ENCODE peak calls at places on chromosomes 11 and 22, in four cellular contexts. I is bronchial epithelial cell, Q is IMR-90, N is cardiac muscle cell. P is an unnamed sample.

GRCh38 chr11:34437224-34437879 is 1.4 kb upstream of the CAT start:
- DNase-seq in N (no peak), I (no peak), Q (no peak), P (no peak)

GRCh38 chr22:44365832-44366231 is 53.1 kb upstream of the SHISAL1 start:
- DNase-seq in N (no peak), Q (no peak), I (no peak), P (no peak)

GRCh38 chr11:33633251-33634003 is 67.2 kb downstream of the C11orf91 start:
- DNase-seq in I (peak), Q (peak), N (no peak), P (peak)

GRCh38 chr22:48335442-48336139 is 1492.1 kb downstream of the BRD1 start:
- DNase-seq in I (no peak), Q (no peak), N (no peak), P (no peak)

GRCh38 chr22:24105018-24105360 is 76.3 kb upstream of the SUSD2 start:
- DNase-seq in I (no peak), Q (peak), N (no peak), P (no peak)

GRCh38 chr11:94771390-94771789 is 3.2 kb downstream of the AMOTL1 start:
- DNase-seq in Q (no peak), N (no peak), I (no peak), P (no peak)

GRCh38 chr22:33076368-33076767 is 18.2 kb upstream of the SYN3 start:
- DNase-seq in Q (peak), I (peak), N (peak), P (no peak)

GRCh38 chr11:64305691-64306562 is 603 bp downstream of the ESRRA start:
- DNase-seq in Q (peak), I (peak), N (peak), P (peak)

GRCh38 chr22:44380716-44381500 is 68.2 kb upstream of the SHISAL1 start:
- DNase-seq in Q (no peak), I (no peak), N (no peak), P (no peak)

GRCh38 chr22:30266445-30267381 is at the start of gene OSM:
- DNase-seq in Q (no peak), N (no peak), I (no peak), P (no peak)

GRCh38 chr22:41578114-41578513 is 11.5 kb downstream of the PMM1 start:
- DNase-seq in I (no peak), N (no peak), Q (no peak), P (no peak)

GRCh38 chr22:25420471-25420924 is 144.0 kb upstream of the GRK3 start:
- DNase-seq in Q (no peak), N (no peak), I (no peak), P (no peak)

GRCh38 chr11:17719940-17720795 is 797 bp downstream of the MYOD1 start:
- DNase-seq in N (peak), Q (no peak), I (no peak), P (no peak)

GRCh38 chr11:111561801-111562325 is 21.3 kb downstream of the LAYN start:
- DNase-seq in I (peak), Q (peak), N (no peak), P (peak)

GRCh38 chr11:124670732-124671131 is 2.8 kb downstream of the SIAE start:
- DNase-seq in I (no peak), Q (peak), N (no peak), P (no peak)

GRCh38 chr11:2929880-2930704 is 872 bp upstream of the PHLDA2 start:
- DNase-seq in I (peak), Q (peak), N (no peak), P (peak)

GRCh38 chr11:130449996-130450419 is 1.6 kb downstream of the ADAMTS15 start:
- DNase-seq in I (no peak), Q (peak), N (peak), P (no peak)

GRCh38 chr22:39055658-39056057 is 15.0 kb downstream of the APOBEC3F start:
- DNase-seq in N (no peak), Q (no peak), I (no peak), P (peak)

GRCh38 chr22:46251266-46251665 is 1.2 kb upstream of the CDPF1 start:
- DNase-seq in Q (no peak), N (no peak), I (no peak), P (no peak)

GRCh38 chr11:96126917-96127595 is 203.1 kb upstream of the MTMR2 start:
- DNase-seq in I (no peak), Q (no peak), N (no peak), P (no peak)

GRCh38 chr11:106156290-106156937 is 79.0 kb downstream of the AASDHPPT start:
- DNase-seq in N (peak), Q (peak), I (peak), P (peak)

GRCh38 chr11:79244175-79244804 is 196.5 kb downstream of the TENM4 start:
- DNase-seq in Q (peak), I (peak), N (no peak), P (no peak)

GRCh38 chr22:44493206-44493605 is 4.8 kb downstream of the RTL6 start:
- DNase-seq in Q (no peak), N (no peak), I (no peak), P (no peak)

GRCh38 chr11:46367244-46367915 is 14.1 kb upstream of the MDK start:
- DNase-seq in N (peak), I (no peak), Q (peak), P (peak)

GRCh38 chr11:106063009-106063408 is 14.1 kb downstream of the KBTBD3 start:
- DNase-seq in Q (no peak), N (no peak), I (no peak), P (no peak)

GRCh38 chr22:28297504-28297903 is 378.4 kb upstream of the PITPNB start:
- DNase-seq in N (no peak), Q (peak), I (no peak), P (no peak)

GRCh38 chr11:117697319-117697718 is 99.7 kb downstream of the DSCAML1 start:
- DNase-seq in N (no peak), I (no peak), Q (no peak), P (no peak)

GRCh38 chr11:46553746-46554204 is 40.0 kb downstream of the AMBRA1 start:
- DNase-seq in N (no peak), I (no peak), Q (no peak), P (peak)

GRCh38 chr11:18463439-18463838 is 7.8 kb downstream of the LDHAL6A start:
- DNase-seq in Q (no peak), N (no peak), I (no peak), P (no peak)

GRCh38 chr11:29166306-29166705 is 850.5 kb downstream of the KCNA4 start:
- DNase-seq in Q (no peak), I (no peak), N (no peak), P (no peak)

GRCh38 chr11:1437500-1437899 is 47.8 kb downstream of the BRSK2 start:
- DNase-seq in N (peak), I (no peak), Q (peak), P (peak)

GRCh38 chr11:2419638-2420501 is 19.3 kb downstream of the TSSC4 start:
- DNase-seq in N (peak), I (peak), Q (peak), P (peak)

GRCh38 chr11:63667993-63668392 is 3.2 kb downstream of the ATL3 start:
- DNase-seq in N (no peak), Q (peak), I (peak), P (no peak)

GRCh38 chr11:125110506-125110905 is 920 bp downstream of the TMEM218 start:
- DNase-seq in Q (no peak), I (no peak), N (no peak), P (no peak)

GRCh38 chr11:2150206-2150847 is 10.7 kb downstream of the INS start:
- DNase-seq in I (peak), N (peak), Q (peak), P (no peak)

GRCh38 chr11:126736682-126737404 is 263.7 kb downstream of the KIRREL3 start:
- DNase-seq in Q (no peak), N (no peak), I (no peak), P (no peak)

DNA sequence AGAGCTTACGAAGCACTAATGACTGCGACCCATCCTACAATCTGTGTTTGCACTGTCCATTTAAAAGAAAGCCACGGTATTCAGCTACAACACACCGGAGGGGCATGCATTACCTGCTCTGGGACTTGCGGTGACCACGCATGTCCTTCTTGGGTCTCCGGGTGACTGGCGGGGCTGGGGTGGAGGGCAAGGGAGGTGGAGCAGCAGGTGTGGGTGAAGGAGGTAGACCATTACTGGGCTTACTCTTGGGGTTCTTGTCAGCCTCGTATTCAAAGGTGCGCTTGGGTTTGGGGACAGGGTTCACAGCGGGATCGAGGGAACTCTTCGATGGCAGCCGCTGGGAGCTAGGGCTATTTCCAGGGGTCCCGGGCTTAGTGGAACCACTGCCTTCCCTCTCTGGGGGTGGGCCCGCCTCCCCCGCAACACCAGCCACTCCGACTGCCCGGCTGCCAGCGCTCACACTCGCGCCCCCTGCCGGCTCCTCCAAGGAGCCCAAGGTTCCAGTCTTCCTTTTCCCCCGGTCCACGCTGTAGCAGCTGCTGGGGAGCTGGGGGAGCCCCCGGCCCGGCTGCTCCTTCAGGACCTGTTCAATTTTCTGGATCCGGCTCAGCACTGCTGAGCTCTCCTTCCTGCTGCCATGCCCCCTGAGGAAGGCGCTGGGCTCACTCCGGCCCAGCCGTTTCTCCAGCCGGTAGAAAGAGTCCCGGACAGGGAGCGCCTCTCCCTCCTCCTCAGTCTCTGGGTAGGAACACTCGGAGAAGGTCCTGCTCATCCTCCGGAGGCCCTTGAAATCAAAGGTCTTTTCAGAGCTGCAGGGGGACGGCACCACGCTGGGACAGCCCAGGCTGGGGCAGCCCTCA is 47.5 kb downstream of the RPL27A start:
- DNase-seq in N (no peak), I (no peak), Q (no peak), P (no peak)
- TF ChIP-seq CTCF in N (peak), I (no peak), Q (no peak), P (no peak)

GRCh38 chr11:119339581-119340334 is 925 bp downstream of the C1QTNF5 start:
- DNase-seq in I (no peak), N (peak), Q (no peak), P (peak)
- TF ChIP-seq CTCF in I (peak), N (peak), Q (peak), P (peak)

GRCh38 chr11:72813740-72814138 is 472 bp upstream of the ATG16L2 start:
- DNase-seq in Q (peak), N (peak), I (no peak), P (peak)

GRCh38 chr11:72814831-72815618 is 814 bp downstream of the ATG16L2 start:
- DNase-seq in Q (peak), I (peak), N (peak), P (peak)

GRCh38 chr11:72812604-72812967 is 1.6 kb upstream of the ATG16L2 start:
- DNase-seq in I (no peak), Q (no peak), N (peak), P (no peak)

GRCh38 chr11:72814139-72814830 is at the start of gene ATG16L2:
- DNase-seq in N (peak), Q (peak), I (peak), P (peak)

DNA sequence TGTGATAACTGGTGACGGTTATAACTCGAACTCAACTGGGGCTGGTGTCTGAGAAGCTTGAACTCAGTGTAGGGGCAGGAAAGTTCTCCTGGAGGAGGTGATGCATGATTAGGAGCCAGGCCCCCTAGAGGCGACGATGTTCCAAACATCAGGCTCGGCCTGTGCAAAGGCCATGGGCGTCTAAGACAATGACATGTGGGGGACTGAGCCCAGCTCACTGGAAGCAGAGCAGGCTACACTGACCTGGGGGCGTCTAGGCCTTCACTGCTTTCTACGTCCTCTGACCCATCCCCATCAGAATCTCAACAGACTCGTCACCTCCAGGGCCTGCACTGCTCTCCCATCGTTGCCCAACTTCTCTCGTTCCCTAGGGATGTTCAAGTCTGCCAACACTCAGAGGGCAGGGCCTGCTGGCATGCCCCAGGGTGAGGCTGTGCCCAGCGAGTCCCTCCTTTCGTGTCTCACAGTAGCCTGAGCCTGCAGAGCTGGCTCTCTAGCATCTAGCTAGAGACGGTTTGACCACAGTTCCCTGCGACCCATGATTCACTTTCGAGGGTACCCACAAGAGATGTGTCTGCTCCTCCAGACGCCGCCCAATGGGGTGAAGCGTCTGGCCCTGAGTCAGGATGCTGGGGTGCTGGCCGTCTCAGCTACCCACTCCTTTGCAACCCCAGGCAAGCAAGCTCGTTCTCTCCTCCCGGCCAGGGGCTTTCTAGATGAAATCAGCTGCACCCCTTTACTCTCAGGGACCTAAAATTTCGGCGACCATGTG is 1.1 kb upstream of the ATG16L2 start:
- DNase-seq in N (peak), Q (peak), I (peak), P (peak)
- TF ChIP-seq CTCF in N (peak), Q (peak), I (peak), P (peak)

GRCh38 chr11:123238297-123238696 is 43.2 kb upstream of the CLMP start:
- DNase-seq in I (no peak), N (peak), Q (peak), P (no peak)
- TF ChIP-seq CTCF in I (no peak), N (peak), Q (no peak), P (no peak)

DNA sequence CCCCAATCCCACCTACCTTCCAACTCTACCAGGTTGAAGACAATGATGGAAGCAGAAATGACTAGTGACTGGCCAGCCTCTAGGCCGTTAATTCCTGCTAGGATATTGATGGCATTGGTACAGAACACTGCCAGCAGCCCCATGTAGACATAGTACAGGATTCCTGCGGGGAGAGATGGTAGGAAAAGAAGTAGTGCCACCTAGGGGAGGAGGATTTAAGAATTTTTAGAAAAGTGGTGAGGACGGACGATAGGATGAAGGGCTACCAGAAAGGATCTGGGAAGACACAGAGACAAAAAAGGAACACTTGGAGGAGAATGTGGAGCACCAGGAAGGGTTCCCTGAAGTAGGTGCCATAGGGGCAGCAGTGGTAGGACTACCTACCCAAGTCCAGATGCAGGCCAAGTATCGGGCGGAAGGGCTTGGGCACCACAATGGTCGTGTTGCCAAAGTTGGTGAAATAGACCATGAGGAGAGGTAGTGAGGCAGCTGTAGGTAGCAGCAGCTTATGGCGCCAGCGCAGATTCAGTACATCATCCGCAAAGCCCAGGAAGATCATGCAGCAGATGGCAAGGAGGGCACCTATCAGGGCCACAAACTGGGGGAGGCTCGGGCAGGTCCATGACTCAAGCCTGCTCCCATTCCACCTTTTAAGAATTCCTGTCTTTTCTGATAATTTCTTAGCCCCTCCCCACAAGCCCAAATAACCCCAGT is 1.2 kb downstream of the DPAGT1 start:
- DNase-seq in Q (peak), I (peak), N (no peak), P (peak)
- TF ChIP-seq CTCF in Q (peak), I (peak), N (peak), P (peak)